ENCODE peak calls at places on chromosome 11, in ten cellular contexts. W is omental fat pad; A is AG09319; P is HT-29; Z is stimulated activated CD4-positive, alpha-beta T cell treated with anti-CD3 and anti-CD28 coated beads, Interleukin-1b, Interleukin-23, amount 100 ng/mL, for 4 hours; V is osteocyte; K is lower lobe of right lung; T is NCI-H2171; F is T follicular helper cell; B is EL. X is an unnamed sample.

GRCh38 chr11:118907051-118907748 is 18.5 kb downstream of the BCL9L start:
- DNase-seq in K (peak; percentile 86), Z (peak; percentile 91), P (peak; percentile 98), W (peak; percentile 87), A (no peak), V (peak; percentile 94), T (peak; percentile 40), F (peak; percentile 76), B (peak; percentile 74), X (peak; percentile 89)

GRCh38 chr11:134702827-134703226 is 290.8 kb upstream of the B3GAT1 start:
- DNase-seq in T (no peak), B (no peak), Z (no peak), V (no peak), A (no peak), F (no peak), P (no peak), K (no peak), W (no peak), X (no peak)

GRCh38 chr11:71937826-71938225 is 9.0 kb downstream of the RNF121 start:
- DNase-seq in T (no peak), A (no peak), P (no peak), V (no peak), K (no peak), F (no peak), Z (no peak), W (no peak), B (no peak), X (no peak)

GRCh38 chr11:129865701-129866100 is 29.7 kb downstream of the NFRKB start:
- DNase-seq in W (no peak), K (no peak), Z (no peak), V (no peak), P (no peak), B (no peak), F (no peak), A (no peak), T (no peak), X (no peak)

GRCh38 chr11:69170704-69171103 is 15.0 kb downstream of the SMIM38 start:
- DNase-seq in Z (no peak), T (no peak), V (no peak), W (no peak), K (no peak), F (no peak), P (no peak), A (no peak), B (no peak), X (no peak)

GRCh38 chr11:56876621-56877312 is 111.9 kb upstream of the OR5AK2 start:
- DNase-seq in W (no peak), B (no peak), A (peak; percentile 2), T (no peak), F (no peak), V (no peak), Z (no peak), P (no peak), K (no peak), X (no peak)

GRCh38 chr11:124832571-124832970 is 32.4 kb upstream of the MSANTD2 start:
- DNase-seq in Z (no peak), K (no peak), B (no peak), T (no peak), W (no peak), A (no peak), F (no peak), P (peak; percentile 59), V (peak; percentile 48), X (no peak)

GRCh38 chr11:100823360-100823759 is 136.3 kb downstream of the ARHGAP42 start:
- DNase-seq in V (no peak), A (peak; percentile 60), W (no peak), Z (no peak), P (no peak), B (no peak), T (peak; percentile 64), K (no peak), F (no peak), X (no peak)

GRCh38 chr11:86627776-86628455 is 44.5 kb downstream of the ME3 start:
- DNase-seq in B (no peak), P (no peak), F (no peak), T (no peak), Z (no peak), A (peak; percentile 59), W (no peak), V (no peak), K (no peak), X (no peak)

GRCh38 chr11:121207485-121208115 is 85.0 kb upstream of the SC5D start:
- DNase-seq in V (no peak), F (no peak), T (no peak), Z (no peak), W (no peak), A (no peak), K (no peak), P (peak; percentile 30), B (no peak), X (no peak)

GRCh38 chr11:66904981-66905521 is 48.2 kb downstream of the LRFN4 start:
- DNase-seq in W (no peak), T (no peak), A (no peak), V (no peak), K (no peak), F (no peak), Z (no peak), P (no peak), B (no peak), X (no peak)

GRCh38 chr11:36243641-36244040 is 45.6 kb downstream of the COMMD9 start:
- DNase-seq in A (no peak), K (no peak), Z (no peak), V (no peak), B (no peak), W (no peak), P (no peak), T (no peak), F (no peak), X (no peak)

GRCh38 chr11:46382644-46383403 is 1.4 kb downstream of the MDK start:
- DNase-seq in W (no peak), B (peak; percentile 73), F (no peak), V (no peak), A (no peak), P (peak; percentile 66), Z (no peak), K (no peak), T (no peak), X (no peak)

GRCh38 chr11:25899761-25900160 is 432.2 kb upstream of the ANO3 start:
- DNase-seq in F (no peak), W (no peak), T (no peak), V (no peak), P (no peak), A (no peak), Z (no peak), B (no peak), K (no peak), X (no peak)

GRCh38 chr11:124783002-124783401 is 17.2 kb downstream of the MSANTD2 start:
- DNase-seq in Z (no peak), F (no peak), T (no peak), P (no peak), A (no peak), K (no peak), W (no peak), V (no peak), B (no peak), X (no peak)

GRCh38 chr11:35914824-35915223 is 29.0 kb upstream of the LDLRAD3 start:
- DNase-seq in Z (no peak), V (no peak), K (no peak), A (no peak), W (no peak), F (no peak), P (no peak), B (no peak), T (no peak), X (no peak)

GRCh38 chr11:45267660-45268340 is 18.3 kb downstream of the SYT13 start:
- DNase-seq in B (no peak), K (no peak), A (no peak), T (no peak), W (no peak), F (no peak), Z (no peak), V (no peak), P (no peak), X (no peak)

X was measured in right atrium auricular region.